ENCODE peak calls at places on chromosomes 1 and 21, in five cellular contexts. P, I, C, L and D are unnamed samples.

GRCh38 chr1:87329756-87330200 is 1.1 kb downstream of the LMO4 start:
- DNase-seq in P (no peak), C (no peak), L (no peak), I (no peak), D (no peak)

GRCh38 chr1:44801491-44802305 is 1.5 kb downstream of the PLK3 start:
- DNase-seq in I (no peak), C (no peak), P (peak; percentile 72), L (peak; percentile 20), D (no peak)

GRCh38 chr1:207202480-207202879 is 98.4 kb downstream of the C4BPA start:
- DNase-seq in L (no peak), P (no peak), I (peak; percentile 24), C (no peak), D (no peak)

GRCh38 chr1:183289104-183289503 is 103.0 kb downstream of the LAMC2 start:
- DNase-seq in I (no peak), C (no peak), P (no peak), L (peak; percentile 60), D (no peak)

GRCh38 chr21:27813750-27814149 is 846.9 kb upstream of the ADAMTS5 start:
- DNase-seq in C (no peak), P (no peak), L (peak; percentile 14), I (peak; percentile 10), D (no peak)

GRCh38 chr1:21743476-21743875 is 39.5 kb downstream of the USP48 start:
- DNase-seq in P (no peak), L (no peak), I (no peak), C (no peak), D (no peak)

GRCh38 chr1:243819438-243819839 is 30.6 kb downstream of the AKT3 start:
- DNase-seq in P (no peak), C (no peak), I (no peak), L (no peak), D (no peak)

GRCh38 chr1:226525750-226526149 is 22.8 kb upstream of the STUM start:
- DNase-seq in I (no peak), P (no peak), C (no peak), L (no peak), D (no peak)

GRCh38 chr1:156480015-156480368 is 20.6 kb downstream of the MEF2D start:
- DNase-seq in L (no peak), I (no peak), C (no peak), P (no peak), D (no peak)

GRCh38 chr1:29230553-29231378 is at the start of gene MECR:
- DNase-seq in L (peak; percentile 94), I (peak; percentile 89), C (peak; percentile 93), P (peak; percentile 99), D (peak; percentile 92)

GRCh38 chr1:112840631-112841624 is 115.1 kb downstream of the SLC16A1 start:
- DNase-seq in P (no peak), I (peak; percentile 86), L (no peak), C (no peak), D (no peak)

GRCh38 chr21:31457675-31458074 is 113.6 kb upstream of the TIAM1 start:
- DNase-seq in C (no peak), L (no peak), I (no peak), P (no peak), D (no peak)

GRCh38 chr1:25550155-25550506 is 6.7 kb downstream of the LDLRAP1 start:
- DNase-seq in L (no peak), C (no peak), I (peak; percentile 76), P (no peak), D (no peak)

GRCh38 chr1:52641307-52641706 is 8.3 kb downstream of the SHISAL2A start:
- DNase-seq in I (no peak), L (no peak), P (peak; percentile 51), C (no peak), D (no peak)

GRCh38 chr1:6489799-6490180 is 1.7 kb downstream of the PLEKHG5 start:
- DNase-seq in C (peak; percentile 61), L (peak; percentile 65), P (peak; percentile 91), I (peak; percentile 73), D (no peak)

GRCh38 chr1:45018599-45019230 is 6.7 kb downstream of the UROD start:
- DNase-seq in P (peak; percentile 73), C (peak; percentile 33), L (no peak), I (peak; percentile 57), D (peak; percentile 60)

GRCh38 chr1:241702436-241702835 is 50.4 kb downstream of the WDR64 start:
- DNase-seq in L (no peak), P (no peak), C (no peak), I (peak; percentile 63), D (no peak)

GRCh38 chr1:217525773-217526490 is 105.0 kb downstream of the GPATCH2 start:
- DNase-seq in C (no peak), P (no peak), L (no peak), I (no peak), D (no peak)

GRCh38 chr1:54105080-54105479 is 47.7 kb downstream of the CDCP2 start:
- DNase-seq in I (no peak), C (no peak), P (peak; percentile 28), L (no peak), D (no peak)

GRCh38 chr1:41030872-41031616 is 9.5 kb upstream of the SLFNL1 start:
- DNase-seq in C (no peak), P (no peak), L (no peak), I (no peak), D (no peak)

GRCh38 chr1:240946926-240947325 is 335.0 kb upstream of the GREM2 start:
- DNase-seq in P (no peak), I (peak; percentile 26), L (no peak), C (no peak), D (no peak)

GRCh38 chr1:37765937-37766664 is 1.2 kb upstream of the EPHA10 start:
- DNase-seq in P (peak; percentile 58), C (no peak), I (no peak), L (no peak), D (no peak)

GRCh38 chr1:154453577-154454352 is 48.3 kb upstream of the TDRD10 start:
- DNase-seq in L (no peak), P (no peak), I (peak; percentile 77), C (no peak), D (no peak)

GRCh38 chr1:223776075-223776814 is 63.9 kb downstream of the CAPN2 start:
- DNase-seq in L (no peak), P (no peak), C (peak; percentile 15), I (peak; percentile 97), D (no peak)

GRCh38 chr1:121417289-121417955 is 232.6 kb downstream of the SRGAP2C start:
- DNase-seq in P (no peak), I (no peak), C (no peak), L (no peak), D (no peak)

GRCh38 chr1:185534806-185535205 is 199.4 kb upstream of the HMCN1 start:
- DNase-seq in L (no peak), P (no peak), I (no peak), C (no peak), D (no peak)

GRCh38 chr1:174963547-174964125 is 36.1 kb upstream of the CACYBP start:
- DNase-seq in L (no peak), P (no peak), I (no peak), C (no peak), D (peak; percentile 25)

GRCh38 chr1:158177705-158178450 is 2.8 kb upstream of the CD1D start:
- DNase-seq in L (peak; percentile 97), C (peak; percentile 33), I (peak; percentile 31), P (peak; percentile 63), D (no peak)

GRCh38 chr1:67847466-67847865 is 14.2 kb upstream of the GNG12 start:
- DNase-seq in I (peak; percentile 65), P (no peak), C (no peak), L (no peak), D (no peak)

GRCh38 chr1:44074415-44074814 is 43.2 kb upstream of the SLC6A9 start:
- DNase-seq in P (no peak), I (no peak), L (no peak), C (no peak), D (no peak)

GRCh38 chr1:152926091-152926490 is 17.7 kb downstream of the IVL start:
- DNase-seq in P (no peak), I (peak; percentile 38), C (no peak), L (no peak), D (no peak)

GRCh38 chr21:35664683-35665082 is 395.6 kb downstream of the SETD4 start:
- DNase-seq in C (no peak), L (no peak), I (peak; percentile 99), P (no peak), D (peak; percentile 13)

GRCh38 chr1:213389061-213389581 is 338.1 kb downstream of the RPS6KC1 start:
- DNase-seq in C (no peak), L (no peak), I (no peak), P (no peak), D (no peak)

GRCh38 chr1:95023399-95024050 is 49.2 kb downstream of the ALG14 start:
- DNase-seq in I (peak; percentile 80), P (no peak), L (no peak), C (no peak), D (no peak)

GRCh38 chr1:22210176-22210575 is 67.3 kb upstream of the WNT4 start:
- DNase-seq in C (no peak), P (no peak), L (no peak), I (no peak), D (no peak)

GRCh38 chr1:32539584-32540571 is 651 bp downstream of the ZBTB8A start:
- DNase-seq in L (peak; percentile 24), I (peak; percentile 26), P (peak; percentile 60), C (no peak), D (peak; percentile 9)

GRCh38 chr1:51240096-51240495 is 4.0 kb downstream of the RNF11 start:
- DNase-seq in L (no peak), P (peak; percentile 9), C (no peak), I (no peak), D (no peak)